ENCODE peak calls at places on chromosome 11, in nine cellular contexts. One of them, this sample, is unnamed.

GRCh38 chr11:34250732-34251639 is 106.8 kb downstream of the ABTB2 start:
- DNase-seq in stimulated activated CD4-positive, alpha-beta T cell treated with anti-CD3 and anti-CD28 coated beads, Interleukin-15, amount 100 ng/mL, for 1 hour: peak
- DNase-seq in neural crest cell: peak
- DNase-seq in A172: peak
- DNase-seq in NCI-H524 treated with DMSO at 0.1 percent for 48 hours: no peak
- DNase-seq in stimulated activated CD8-positive, alpha-beta memory T cell treated with anti-CD3 and anti-CD28 coated beads, Interleukin-4, amount 100 ng/mL, for 24 hours: peak
- DNase-seq in cardiac septum: peak
- DNase-seq in GM03348: peak
- DNase-seq in small intestine: peak
- DNase-seq in this sample: no peak

GRCh38 chr11:108666373-108666772 is 1.5 kb downstream of the DDX10 start:
- DNase-seq in NCI-H524 treated with DMSO at 0.1 percent for 48 hours: no peak
- DNase-seq in stimulated activated CD8-positive, alpha-beta memory T cell treated with anti-CD3 and anti-CD28 coated beads, Interleukin-4, amount 100 ng/mL, for 24 hours: no peak
- DNase-seq in neural crest cell: no peak
- DNase-seq in small intestine: no peak
- DNase-seq in cardiac septum: no peak
- DNase-seq in stimulated activated CD4-positive, alpha-beta T cell treated with anti-CD3 and anti-CD28 coated beads, Interleukin-15, amount 100 ng/mL, for 1 hour: no peak
- DNase-seq in A172: no peak
- DNase-seq in GM03348: no peak
- DNase-seq in this sample: no peak

GRCh38 chr11:128784059-128784804 is 82.9 kb downstream of the KCNJ1 start:
- DNase-seq in cardiac septum: no peak
- DNase-seq in GM03348: no peak
- DNase-seq in neural crest cell: no peak
- DNase-seq in A172: no peak
- DNase-seq in NCI-H524 treated with DMSO at 0.1 percent for 48 hours: no peak
- DNase-seq in stimulated activated CD4-positive, alpha-beta T cell treated with anti-CD3 and anti-CD28 coated beads, Interleukin-15, amount 100 ng/mL, for 1 hour: no peak
- DNase-seq in small intestine: no peak
- DNase-seq in stimulated activated CD8-positive, alpha-beta memory T cell treated with anti-CD3 and anti-CD28 coated beads, Interleukin-4, amount 100 ng/mL, for 24 hours: no peak
- DNase-seq in this sample: no peak

GRCh38 chr11:73394416-73395296 is 18.5 kb downstream of the RELT start:
- DNase-seq in A172: no peak
- DNase-seq in cardiac septum: no peak
- DNase-seq in GM03348: no peak
- DNase-seq in neural crest cell: no peak
- DNase-seq in small intestine: no peak
- DNase-seq in NCI-H524 treated with DMSO at 0.1 percent for 48 hours: no peak
- DNase-seq in stimulated activated CD4-positive, alpha-beta T cell treated with anti-CD3 and anti-CD28 coated beads, Interleukin-15, amount 100 ng/mL, for 1 hour: no peak
- DNase-seq in stimulated activated CD8-positive, alpha-beta memory T cell treated with anti-CD3 and anti-CD28 coated beads, Interleukin-4, amount 100 ng/mL, for 24 hours: no peak
- DNase-seq in this sample: no peak

GRCh38 chr11:45607995-45608394 is 57.4 kb downstream of the CHST1 start:
- DNase-seq in NCI-H524 treated with DMSO at 0.1 percent for 48 hours: peak
- DNase-seq in A172: no peak
- DNase-seq in stimulated activated CD8-positive, alpha-beta memory T cell treated with anti-CD3 and anti-CD28 coated beads, Interleukin-4, amount 100 ng/mL, for 24 hours: no peak
- DNase-seq in small intestine: no peak
- DNase-seq in cardiac septum: no peak
- DNase-seq in neural crest cell: no peak
- DNase-seq in GM03348: no peak
- DNase-seq in stimulated activated CD4-positive, alpha-beta T cell treated with anti-CD3 and anti-CD28 coated beads, Interleukin-15, amount 100 ng/mL, for 1 hour: no peak
- DNase-seq in this sample: no peak

GRCh38 chr11:19444231-19444630 is 203.5 kb upstream of the E2F8 start:
- DNase-seq in NCI-H524 treated with DMSO at 0.1 percent for 48 hours: no peak
- DNase-seq in cardiac septum: no peak
- DNase-seq in GM03348: peak
- DNase-seq in neural crest cell: no peak
- DNase-seq in stimulated activated CD8-positive, alpha-beta memory T cell treated with anti-CD3 and anti-CD28 coated beads, Interleukin-4, amount 100 ng/mL, for 24 hours: no peak
- DNase-seq in stimulated activated CD4-positive, alpha-beta T cell treated with anti-CD3 and anti-CD28 coated beads, Interleukin-15, amount 100 ng/mL, for 1 hour: no peak
- DNase-seq in A172: no peak
- DNase-seq in small intestine: no peak
- DNase-seq in this sample: no peak

GRCh38 chr11:10935015-10935564 is 77.2 kb upstream of the ZBED5 start:
- DNase-seq in GM03348: no peak
- DNase-seq in NCI-H524 treated with DMSO at 0.1 percent for 48 hours: no peak
- DNase-seq in stimulated activated CD4-positive, alpha-beta T cell treated with anti-CD3 and anti-CD28 coated beads, Interleukin-15, amount 100 ng/mL, for 1 hour: no peak
- DNase-seq in stimulated activated CD8-positive, alpha-beta memory T cell treated with anti-CD3 and anti-CD28 coated beads, Interleukin-4, amount 100 ng/mL, for 24 hours: no peak
- DNase-seq in small intestine: peak
- DNase-seq in A172: no peak
- DNase-seq in neural crest cell: no peak
- DNase-seq in cardiac septum: no peak
- DNase-seq in this sample: no peak

GRCh38 chr11:119433369-119433749 is 10.4 kb upstream of the THY1 start:
- DNase-seq in stimulated activated CD8-positive, alpha-beta memory T cell treated with anti-CD3 and anti-CD28 coated beads, Interleukin-4, amount 100 ng/mL, for 24 hours: no peak
- DNase-seq in neural crest cell: no peak
- DNase-seq in stimulated activated CD4-positive, alpha-beta T cell treated with anti-CD3 and anti-CD28 coated beads, Interleukin-15, amount 100 ng/mL, for 1 hour: no peak
- DNase-seq in small intestine: no peak
- DNase-seq in A172: peak
- DNase-seq in NCI-H524 treated with DMSO at 0.1 percent for 48 hours: no peak
- DNase-seq in GM03348: peak
- DNase-seq in cardiac septum: no peak
- DNase-seq in this sample: no peak

GRCh38 chr11:44484211-44484610 is 81.3 kb upstream of the CD82 start:
- DNase-seq in neural crest cell: peak
- DNase-seq in small intestine: peak
- DNase-seq in NCI-H524 treated with DMSO at 0.1 percent for 48 hours: no peak
- DNase-seq in stimulated activated CD4-positive, alpha-beta T cell treated with anti-CD3 and anti-CD28 coated beads, Interleukin-15, amount 100 ng/mL, for 1 hour: no peak
- DNase-seq in cardiac septum: no peak
- DNase-seq in A172: peak
- DNase-seq in GM03348: peak
- DNase-seq in stimulated activated CD8-positive, alpha-beta memory T cell treated with anti-CD3 and anti-CD28 coated beads, Interleukin-4, amount 100 ng/mL, for 24 hours: no peak
- DNase-seq in this sample: no peak

GRCh38 chr11:126357969-126358762 is 2.7 kb downstream of the ST3GAL4 start:
- DNase-seq in stimulated activated CD4-positive, alpha-beta T cell treated with anti-CD3 and anti-CD28 coated beads, Interleukin-15, amount 100 ng/mL, for 1 hour: no peak
- DNase-seq in A172: no peak
- DNase-seq in neural crest cell: no peak
- DNase-seq in small intestine: no peak
- DNase-seq in GM03348: no peak
- DNase-seq in NCI-H524 treated with DMSO at 0.1 percent for 48 hours: no peak
- DNase-seq in cardiac septum: peak
- DNase-seq in stimulated activated CD8-positive, alpha-beta memory T cell treated with anti-CD3 and anti-CD28 coated beads, Interleukin-4, amount 100 ng/mL, for 24 hours: no peak
- DNase-seq in this sample: no peak

GRCh38 chr11:84289381-84289906 is 1003.3 kb upstream of the CCDC90B start:
- DNase-seq in stimulated activated CD4-positive, alpha-beta T cell treated with anti-CD3 and anti-CD28 coated beads, Interleukin-15, amount 100 ng/mL, for 1 hour: no peak
- DNase-seq in A172: peak
- DNase-seq in neural crest cell: no peak
- DNase-seq in NCI-H524 treated with DMSO at 0.1 percent for 48 hours: no peak
- DNase-seq in small intestine: no peak
- DNase-seq in stimulated activated CD8-positive, alpha-beta memory T cell treated with anti-CD3 and anti-CD28 coated beads, Interleukin-4, amount 100 ng/mL, for 24 hours: no peak
- DNase-seq in cardiac septum: no peak
- DNase-seq in GM03348: peak
- DNase-seq in this sample: no peak

GRCh38 chr11:85809881-85810280 is 1.1 kb downstream of the SYTL2 start:
- DNase-seq in NCI-H524 treated with DMSO at 0.1 percent for 48 hours: no peak
- DNase-seq in small intestine: no peak
- DNase-seq in neural crest cell: peak
- DNase-seq in cardiac septum: no peak
- DNase-seq in GM03348: no peak
- DNase-seq in stimulated activated CD4-positive, alpha-beta T cell treated with anti-CD3 and anti-CD28 coated beads, Interleukin-15, amount 100 ng/mL, for 1 hour: no peak
- DNase-seq in stimulated activated CD8-positive, alpha-beta memory T cell treated with anti-CD3 and anti-CD28 coated beads, Interleukin-4, amount 100 ng/mL, for 24 hours: no peak
- DNase-seq in A172: no peak
- DNase-seq in this sample: no peak

GRCh38 chr11:559712-560304 is 730 bp downstream of the LMNTD2 start:
- DNase-seq in GM03348: no peak
- DNase-seq in small intestine: peak
- DNase-seq in stimulated activated CD8-positive, alpha-beta memory T cell treated with anti-CD3 and anti-CD28 coated beads, Interleukin-4, amount 100 ng/mL, for 24 hours: no peak
- DNase-seq in NCI-H524 treated with DMSO at 0.1 percent for 48 hours: no peak
- DNase-seq in neural crest cell: no peak
- DNase-seq in A172: no peak
- DNase-seq in stimulated activated CD4-positive, alpha-beta T cell treated with anti-CD3 and anti-CD28 coated beads, Interleukin-15, amount 100 ng/mL, for 1 hour: no peak
- DNase-seq in cardiac septum: no peak
- DNase-seq in this sample: no peak

GRCh38 chr11:93169950-93170561 is 27.7 kb downstream of the SLC36A4 start:
- DNase-seq in stimulated activated CD4-positive, alpha-beta T cell treated with anti-CD3 and anti-CD28 coated beads, Interleukin-15, amount 100 ng/mL, for 1 hour: no peak
- DNase-seq in GM03348: peak
- DNase-seq in stimulated activated CD8-positive, alpha-beta memory T cell treated with anti-CD3 and anti-CD28 coated beads, Interleukin-4, amount 100 ng/mL, for 24 hours: no peak
- DNase-seq in A172: peak
- DNase-seq in NCI-H524 treated with DMSO at 0.1 percent for 48 hours: no peak
- DNase-seq in cardiac septum: no peak
- DNase-seq in small intestine: peak
- DNase-seq in neural crest cell: no peak
- DNase-seq in this sample: no peak

GRCh38 chr11:68550485-68550817 is 89.9 kb downstream of the PPP6R3 start:
- DNase-seq in neural crest cell: no peak
- DNase-seq in stimulated activated CD8-positive, alpha-beta memory T cell treated with anti-CD3 and anti-CD28 coated beads, Interleukin-4, amount 100 ng/mL, for 24 hours: no peak
- DNase-seq in stimulated activated CD4-positive, alpha-beta T cell treated with anti-CD3 and anti-CD28 coated beads, Interleukin-15, amount 100 ng/mL, for 1 hour: no peak
- DNase-seq in NCI-H524 treated with DMSO at 0.1 percent for 48 hours: no peak
- DNase-seq in GM03348: peak
- DNase-seq in A172: no peak
- DNase-seq in cardiac septum: no peak
- DNase-seq in small intestine: no peak
- DNase-seq in this sample: no peak

GRCh38 chr11:57073121-57073520 is 84.4 kb downstream of the OR5AK2 start:
- DNase-seq in small intestine: no peak
- DNase-seq in stimulated activated CD4-positive, alpha-beta T cell treated with anti-CD3 and anti-CD28 coated beads, Interleukin-15, amount 100 ng/mL, for 1 hour: no peak
- DNase-seq in cardiac septum: no peak
- DNase-seq in neural crest cell: no peak
- DNase-seq in NCI-H524 treated with DMSO at 0.1 percent for 48 hours: no peak
- DNase-seq in GM03348: no peak
- DNase-seq in A172: peak
- DNase-seq in stimulated activated CD8-positive, alpha-beta memory T cell treated with anti-CD3 and anti-CD28 coated beads, Interleukin-4, amount 100 ng/mL, for 24 hours: no peak
- DNase-seq in this sample: no peak